ENCODE peak calls at places on chromosomes 6 and 20, in ten cellular contexts. O is nephron progenitor cell; L is islet precursor cell; S is naive thymus-derived CD8-positive, alpha-beta T cell; G is foreskin melanocyte; W is COR-L47; Z is left lung; K is iris pigment epithelial cell; U is DMS153; I is posterior cingulate gyrus. H is an unnamed sample.

GRCh38 chr6:144528605-144529425 is 243.7 kb downstream of the UTRN start:
- DNase-seq in W (no peak), G (no peak), U (no peak), L (peak; percentile 79), Z (no peak), K (peak; percentile 83), S (no peak), O (peak; percentile 16), I (no peak), H (peak; percentile 51)

GRCh38 chr20:38723069-38723981 is 961 bp upstream of the SLC32A1 start:
- DNase-seq in K (peak; percentile 65), I (no peak), U (no peak), Z (no peak), W (peak; percentile 11), G (no peak), O (peak; percentile 41), S (no peak), L (no peak), H (no peak)

GRCh38 chr6:32439708-32440214 is at the start of gene HLA-DRA:
- DNase-seq in W (no peak), K (peak; percentile 45), G (peak; percentile 35), Z (no peak), I (no peak), L (no peak), S (peak; percentile 2), O (peak; percentile 15), U (no peak), H (peak; percentile 51)

GRCh38 chr6:107653183-107653580 is 163.3 kb downstream of the SOBP start:
- DNase-seq in L (no peak), K (no peak), Z (no peak), I (no peak), W (no peak), G (no peak), S (no peak), U (peak; percentile 96), O (no peak), H (no peak)

GRCh38 chr6:117265425-117266266 is at the start of gene VGLL2:
- DNase-seq in W (no peak), I (peak; percentile 28), K (peak; percentile 11), O (peak; percentile 78), G (no peak), Z (peak; percentile 39), L (peak; percentile 86), U (no peak), S (no peak), H (peak; percentile 24)

GRCh38 chr6:10719386-10720228 is 3.3 kb upstream of the TMEM14C start:
- DNase-seq in Z (no peak), S (peak; percentile 56), G (no peak), W (peak; percentile 30), U (no peak), I (no peak), K (no peak), O (no peak), L (no peak), H (no peak)

GRCh38 chr20:41029150-41029872 is 689 bp downstream of the TOP1 start:
- DNase-seq in G (no peak), O (peak; percentile 43), I (peak; percentile 39), Z (peak; percentile 43), W (no peak), K (no peak), U (no peak), L (no peak), S (no peak), H (no peak)

GRCh38 chr6:56400273-56400672 is 152.9 kb upstream of the COL21A1 start:
- DNase-seq in O (no peak), I (no peak), G (no peak), S (no peak), U (no peak), W (no peak), L (peak; percentile 61), K (no peak), Z (no peak), H (no peak)

GRCh38 chr6:89290401-89291155 is 24.5 kb downstream of the GABRR2 start:
- DNase-seq in S (no peak), K (no peak), Z (no peak), U (no peak), O (no peak), I (no peak), G (no peak), W (no peak), L (peak; percentile 51), H (no peak)

GRCh38 chr6:82257088-82257774 is 9.7 kb upstream of the IBTK start:
- DNase-seq in O (no peak), I (no peak), Z (no peak), G (no peak), L (no peak), K (no peak), U (no peak), S (no peak), W (no peak), H (peak; percentile 24)

GRCh38 chr6:143279385-143279784 is 171.1 kb downstream of the ADAT2 start:
- DNase-seq in W (no peak), Z (no peak), S (no peak), U (no peak), G (no peak), L (peak; percentile 62), K (peak; percentile 21), O (peak; percentile 14), I (no peak), H (peak; percentile 45)

GRCh38 chr6:104682722-104683643 is 176.7 kb downstream of the HACE1 start:
- DNase-seq in S (peak; percentile 30), U (peak; percentile 5), O (peak; percentile 69), G (peak; percentile 38), W (peak; percentile 6), K (peak; percentile 52), Z (no peak), L (peak; percentile 67), I (peak; percentile 67), H (peak; percentile 69)

GRCh38 chr6:156867121-156867520 is 89.9 kb downstream of the ARID1B start:
- DNase-seq in L (no peak), G (no peak), U (no peak), W (no peak), S (no peak), K (no peak), Z (no peak), I (no peak), O (no peak), H (no peak)

GRCh38 chr6:64034840-64035656 is 399.4 kb downstream of the PHF3 start:
- DNase-seq in W (no peak), G (no peak), L (no peak), I (no peak), U (no peak), O (no peak), Z (no peak), S (no peak), K (peak; percentile 5), H (peak; percentile 96)

GRCh38 chr20:33609504-33609903 is 52.6 kb upstream of the C20orf144 start:
- DNase-seq in I (no peak), Z (no peak), W (no peak), K (no peak), O (no peak), G (no peak), U (no peak), S (no peak), L (no peak), H (no peak)

GRCh38 chr6:142682985-142683384 is 262.0 kb downstream of the HIVEP2 start:
- DNase-seq in Z (no peak), L (no peak), W (no peak), K (no peak), U (no peak), G (no peak), O (no peak), I (no peak), S (no peak), H (peak; percentile 45)

GRCh38 chr6:20737912-20738311 is 203.7 kb downstream of the CDKAL1 start:
- DNase-seq in O (no peak), U (no peak), I (no peak), S (no peak), L (no peak), Z (no peak), G (no peak), W (no peak), K (no peak), H (no peak)

GRCh38 chr6:122621638-122622037 is 11.4 kb downstream of the PKIB start:
- DNase-seq in W (peak; percentile 24), O (no peak), L (no peak), Z (no peak), K (no peak), U (peak; percentile 74), S (no peak), I (no peak), G (no peak), H (no peak)

GRCh38 chr20:14622796-14623195 is 285.4 kb upstream of the FLRT3 start:
- DNase-seq in W (no peak), K (peak; percentile 47), S (no peak), Z (no peak), G (no peak), O (no peak), U (no peak), L (peak; percentile 86), I (no peak), H (peak; percentile 87)

GRCh38 chr6:38176797-38177751 is 357.5 kb downstream of the ZFAND3 start:
- DNase-seq in S (no peak), L (no peak), U (no peak), K (peak; percentile 59), Z (peak; percentile 31), I (no peak), G (peak; percentile 7), W (no peak), O (peak; percentile 42), H (peak; percentile 8)

GRCh38 chr6:116010400-116011095 is 50.1 kb downstream of the FRK start:
- DNase-seq in Z (peak; percentile 65), G (peak; percentile 53), W (peak; percentile 31), O (peak; percentile 60), K (peak; percentile 75), S (peak; percentile 0), L (peak; percentile 75), I (peak; percentile 82), U (peak; percentile 66), H (peak; percentile 78)

GRCh38 chr20:40960521-40960956 is 68.1 kb upstream of the TOP1 start:
- DNase-seq in I (no peak), K (no peak), W (no peak), Z (no peak), U (no peak), S (no peak), O (no peak), G (no peak), L (peak; percentile 41), H (no peak)

GRCh38 chr20:62733250-62733842 is 24.7 kb downstream of the NTSR1 start:
- DNase-seq in I (no peak), Z (peak; percentile 10), S (no peak), G (no peak), L (no peak), W (no peak), O (no peak), U (no peak), K (no peak), H (no peak)

GRCh38 chr20:25021336-25021735 is 28.8 kb upstream of the APMAP start:
- DNase-seq in O (no peak), L (no peak), S (no peak), U (no peak), Z (no peak), I (peak; percentile 5), G (no peak), K (no peak), W (no peak), H (no peak)

GRCh38 chr6:56802570-56802969 is 152.3 kb upstream of the BEND6 start:
- DNase-seq in U (peak; percentile 97), I (no peak), S (no peak), W (peak; percentile 76), G (peak; percentile 100), Z (no peak), O (no peak), L (no peak), K (peak; percentile 80), H (peak; percentile 13)

GRCh38 chr6:119612176-119612870 is 262.8 kb upstream of the MAN1A1 start:
- DNase-seq in K (no peak), U (no peak), I (no peak), W (no peak), G (no peak), S (no peak), Z (no peak), L (no peak), O (no peak), H (no peak)

GRCh38 chr20:45355685-45356084 is 7.3 kb upstream of the SYS1 start:
- DNase-seq in L (no peak), O (no peak), I (no peak), S (no peak), G (no peak), U (no peak), K (no peak), Z (no peak), W (no peak), H (no peak)

GRCh38 chr6:128630213-128630612 is 109.8 kb upstream of the PTPRK start:
- DNase-seq in W (no peak), L (no peak), S (no peak), U (no peak), O (no peak), Z (no peak), K (no peak), G (no peak), I (no peak), H (peak; percentile 36)

H was measured in epithelial cell of esophagus.